ENCODE peak calls at places on chromosome 17, in ten cellular contexts. J, P, F, X, H, D, I, S, W and Y are unnamed samples. For H3K4me1, the result is how much of the 10 kb centered on the place peaks cover.

GRCh38 chr17:29115906-29116651 is 64.1 kb downstream of the MYO18A start:
- DNase-seq in H (no peak), S (no peak), X (peak), F (no peak), I (no peak), W (peak), D (no peak), P (peak), J (peak), Y (peak)

GRCh38 chr17:35748979-35749378 is 4.1 kb downstream of the GAS2L2 start:
- DNase-seq in S (no peak), F (no peak), X (no peak), P (no peak), D (no peak), I (no peak), H (no peak), W (no peak), J (no peak), Y (no peak)

GRCh38 chr17:69030145-69030544 is 30.6 kb downstream of the ABCA9 start:
- DNase-seq in F (no peak), S (no peak), X (peak), I (no peak), P (no peak), H (no peak), J (no peak), W (peak), D (no peak), Y (no peak)

GRCh38 chr17:41442772-41443171 is 2.0 kb upstream of the KRT38 start:
- DNase-seq in I (no peak), H (no peak), J (no peak), F (no peak), W (no peak), X (peak), S (no peak), P (no peak), D (no peak), Y (no peak)

GRCh38 chr17:33113281-33114010 is 121.8 kb downstream of the SPACA3 start:
- DNase-seq in D (no peak), I (no peak), F (no peak), X (peak), J (no peak), S (no peak), H (no peak), P (peak), W (no peak), Y (no peak)

GRCh38 chr17:41734139-41734948 is at the start of gene HAP1:
- DNase-seq in I (peak), P (peak), X (peak), H (peak), D (no peak), W (peak), F (no peak), J (peak), S (peak), Y (no peak)

GRCh38 chr17:41695134-41695661 is 6.5 kb downstream of the EIF1 start:
- DNase-seq in W (no peak), I (no peak), S (no peak), F (no peak), D (no peak), H (no peak), J (no peak), P (no peak), X (no peak), Y (no peak)

GRCh38 chr17:79989106-79989835 is 46.4 kb downstream of the TBC1D16 start:
- DNase-seq in W (no peak), J (no peak), F (peak), X (no peak), S (peak), D (no peak), I (no peak), P (no peak), H (no peak), Y (no peak)

GRCh38 chr17:57916925-57917858 is 38.0 kb downstream of the CUEDC1 start:
- DNase-seq in W (no peak), F (no peak), X (no peak), P (no peak), J (no peak), S (no peak), D (peak), H (no peak), I (no peak), Y (peak)

GRCh38 chr17:68458260-68459029 is 1.1 kb upstream of the WIPI1 start:
- DNase-seq in W (no peak), X (no peak), I (no peak), S (no peak), J (no peak), F (no peak), H (no peak), D (no peak), P (no peak), Y (no peak)

GRCh38 chr17:77862890-77863813 is 95.4 kb upstream of the TNRC6C start:
- DNase-seq in W (no peak), D (peak), P (no peak), J (no peak), F (no peak), I (no peak), X (no peak), S (peak), H (no peak), Y (no peak)
- H3K27ac ChIP-seq in W (no peak), D (peak), P (no peak), J (no peak), F (no peak), I (no peak), X (no peak), S (no peak), H (no peak), Y (no peak)

GRCh38 chr17:14311979-14312378 is 11.1 kb downstream of the HS3ST3B1 start:
- DNase-seq in D (peak), X (no peak), F (no peak), W (no peak), H (no peak), P (no peak), J (no peak), S (no peak), I (no peak), Y (no peak)

GRCh38 chr17:14311186-14311705 is 10.4 kb downstream of the HS3ST3B1 start:
- DNase-seq in D (no peak), H (no peak), I (no peak), J (no peak), X (no peak), S (no peak), P (no peak), W (no peak), F (no peak), Y (no peak)

GRCh38 chr17:14308965-14309879 is 8.3 kb downstream of the HS3ST3B1 start:
- DNase-seq in S (peak), I (peak), P (peak), J (peak), W (peak), F (peak), X (peak), D (peak), H (peak), Y (peak)

GRCh38 chr17:14310101-14310500 is 9.2 kb downstream of the HS3ST3B1 start:
- DNase-seq in S (no peak), P (no peak), X (no peak), I (no peak), D (no peak), F (no peak), W (no peak), H (no peak), J (peak), Y (no peak)

GRCh38 chr17:14310584-14310983 is 9.7 kb downstream of the HS3ST3B1 start:
- DNase-seq in J (peak), F (no peak), P (no peak), H (no peak), X (peak), S (no peak), D (no peak), W (peak), I (no peak), Y (no peak)
- H3K4me3 ChIP-seq in J (peak), F (no peak), P (peak), H (no peak), X (peak), S (no peak), D (no peak), W (no peak), I (no peak), Y (no peak)

GRCh38 chr17:75848523-75849303 is 4.5 kb upstream of the UNC13D start:
- DNase-seq in P (peak), H (peak), I (peak), J (peak), W (peak), X (peak), S (peak), D (peak), F (peak), Y (peak)
- H3K4me1 ChIP-seq in P (under half), H (half or more), I (under half), J (under half), W (under half), X (under half), S (half or more), D (half or more), F (half or more), Y (under half)

GRCh38 chr17:8468109-8468508 is 32.4 kb downstream of the NDEL1 start:
- DNase-seq in W (no peak), I (no peak), S (no peak), J (no peak), P (no peak), X (no peak), F (no peak), D (no peak), H (no peak), Y (no peak)
- H3K27ac ChIP-seq in W (no peak), I (no peak), S (no peak), J (no peak), P (no peak), X (no peak), F (no peak), D (no peak), H (no peak), Y (no peak)

DNA sequence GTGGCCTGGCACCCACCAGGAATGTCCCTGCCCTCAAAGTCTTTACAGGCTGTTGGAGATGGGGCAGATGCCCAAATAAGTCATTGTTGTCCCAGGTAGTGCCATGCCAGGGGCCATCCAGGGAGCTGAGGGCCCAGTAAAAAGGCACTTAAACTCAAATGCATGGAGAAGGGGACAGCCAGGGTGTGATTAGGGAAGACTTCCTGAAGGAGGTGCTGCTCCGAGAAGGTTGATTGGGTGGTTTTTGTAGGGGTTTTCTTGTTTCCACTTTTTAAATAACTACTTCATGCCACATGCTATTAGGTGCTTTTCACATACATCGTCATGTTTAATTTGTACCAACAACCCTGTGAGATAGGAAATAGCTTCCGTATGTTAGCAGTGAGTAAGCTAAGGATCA is 66.9 kb downstream of the RAI1 start:
- DNase-seq in S (no peak), D (no peak), J (no peak), X (no peak), W (no peak), F (no peak), I (no peak), P (peak), H (no peak), Y (no peak)
- H3K4me3 ChIP-seq in S (no peak), D (no peak), J (no peak), X (no peak), W (no peak), F (no peak), I (no peak), P (no peak), H (no peak), Y (no peak)

GRCh38 chr17:81834831-81835267 is at the start of gene PPP1R27:
- DNase-seq in P (no peak), W (no peak), J (no peak), H (no peak), D (peak), F (no peak), I (no peak), S (no peak), X (no peak), Y (no peak)
- H3K4me1 ChIP-seq in P (under half), W (under half), J (under half), H (under half), D (under half), F (under half), I (under half), S (half or more), X (under half), Y (under half)

GRCh38 chr17:19306160-19307111 is 56.1 kb downstream of the B9D1 start:
- DNase-seq in I (no peak), S (no peak), F (no peak), P (no peak), H (peak), J (no peak), D (no peak), X (no peak), W (no peak), Y (peak)
- H3K27ac ChIP-seq in I (no peak), S (no peak), F (peak), P (no peak), H (no peak), J (no peak), D (no peak), X (no peak), W (no peak), Y (no peak)

DNA sequence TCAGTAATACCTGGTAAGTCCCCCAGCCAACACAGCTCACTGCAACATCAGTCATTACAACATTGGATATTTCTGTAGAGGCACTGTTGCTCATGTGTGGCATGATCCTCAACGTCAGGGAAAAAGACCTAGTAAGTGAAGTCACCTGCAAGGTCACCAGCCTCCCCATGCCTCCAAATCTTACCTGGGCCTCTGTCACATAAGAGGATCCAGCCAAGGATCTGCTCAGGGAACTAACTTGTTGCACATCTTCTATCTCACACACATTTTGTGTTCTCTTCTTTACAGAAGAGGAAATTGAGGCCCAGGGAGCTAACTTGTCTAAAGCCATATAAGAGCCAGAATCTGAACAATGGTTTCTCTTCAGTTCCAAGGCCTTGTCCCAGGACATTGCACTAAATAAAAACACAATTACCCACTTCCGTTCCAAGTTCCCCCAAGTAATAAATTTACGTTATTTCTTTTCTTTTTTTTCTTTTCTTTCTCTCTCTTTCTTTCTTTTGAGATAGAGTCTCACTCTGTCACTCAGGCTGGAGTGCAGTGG is 1.4 kb downstream of the SHMT1 start:
- DNase-seq in D (no peak), W (no peak), F (no peak), I (no peak), H (no peak), X (no peak), P (no peak), S (no peak), J (no peak), Y (no peak)
- H3K4me3 ChIP-seq in D (no peak), W (peak), F (peak), I (no peak), H (peak), X (no peak), P (peak), S (peak), J (peak), Y (no peak)

GRCh38 chr17:7573324-7574080 is 5.9 kb upstream of the CD68 start:
- DNase-seq in D (peak), W (peak), X (peak), S (peak), J (peak), F (peak), P (peak), I (peak), H (peak), Y (peak)
- H3K4me1 ChIP-seq in D (under half), W (under half), X (under half), S (half or more), J (under half), F (half or more), P (under half), I (under half), H (under half), Y (under half)